ENCODE peak calls at places on chromosomes 5 and 9, in seven cellular contexts. U is neural progenitor cell, T is AG04450, Q is cardiac muscle cell, E is heart left ventricle, Z is GM13977, L is osteocyte. R is an unnamed sample.

GRCh38 chr5:134018154-134018985 is 13.6 kb upstream of the VDAC1 start:
- DNase-seq in U (no peak), T (no peak), Q (peak; percentile 30), E (no peak), Z (no peak), L (no peak), R (no peak)

GRCh38 chr5:175321927-175322532 is 122.0 kb downstream of the DRD1 start:
- DNase-seq in U (peak; percentile 93), T (no peak), Q (peak; percentile 8), E (no peak), Z (peak; percentile 28), L (no peak), R (no peak)

GRCh38 chr5:37111426-37112382 is 137.5 kb downstream of the CPLANE1 start:
- DNase-seq in U (no peak), T (no peak), Q (no peak), E (no peak), Z (peak; percentile 59), L (no peak), R (peak; percentile 75)

GRCh38 chr9:89712285-89712684 is 107.5 kb downstream of the GADD45G start:
- DNase-seq in U (no peak), T (no peak), Q (no peak), E (no peak), Z (no peak), L (no peak), R (no peak)

GRCh38 chr5:101678494-101679193 is 617.4 kb downstream of the SLCO4C1 start:
- DNase-seq in U (peak; percentile 81), T (peak; percentile 26), Q (peak; percentile 60), E (no peak), Z (peak; percentile 5), L (peak; percentile 85), R (peak; percentile 13)

GRCh38 chr9:72022846-72023245 is 37.6 kb downstream of the C9orf57 start:
- DNase-seq in U (no peak), T (peak; percentile 47), Q (peak; percentile 61), E (no peak), Z (no peak), L (no peak), R (no peak)

GRCh38 chr5:177994063-177994462 is 2.0 kb downstream of the PROP1 start:
- DNase-seq in U (no peak), T (no peak), Q (no peak), E (no peak), Z (no peak), L (peak; percentile 80), R (no peak)

GRCh38 chr5:142109356-142110045 is 922 bp downstream of the NDFIP1 start:
- DNase-seq in U (peak; percentile 39), T (no peak), Q (peak; percentile 44), E (no peak), Z (peak; percentile 39), L (no peak), R (peak; percentile 30)

GRCh38 chr9:127162046-127162445 is 39.6 kb upstream of the ANGPTL2 start:
- DNase-seq in U (no peak), T (no peak), Q (no peak), E (no peak), Z (no peak), L (peak; percentile 49), R (no peak)

GRCh38 chr5:10689391-10690081 is 71.5 kb downstream of the DAP start:
- DNase-seq in U (peak; percentile 66), T (no peak), Q (peak; percentile 36), E (no peak), Z (peak; percentile 48), L (no peak), R (peak; percentile 61)

GRCh38 chr9:93659837-93660177 is 83.4 kb downstream of the PHF2 start:
- DNase-seq in U (no peak), T (no peak), Q (no peak), E (no peak), Z (no peak), L (no peak), R (no peak)

GRCh38 chr9:93659044-93659836 is 82.9 kb downstream of the PHF2 start:
- DNase-seq in U (no peak), T (no peak), Q (no peak), E (no peak), Z (no peak), L (no peak), R (no peak)

GRCh38 chr9:93662016-93662638 is 85.7 kb downstream of the PHF2 start:
- DNase-seq in U (no peak), T (no peak), Q (no peak), E (no peak), Z (no peak), L (no peak), R (no peak)

GRCh38 chr9:93661591-93661990 is 85.2 kb downstream of the PHF2 start:
- DNase-seq in U (no peak), T (no peak), Q (no peak), E (no peak), Z (no peak), L (no peak), R (no peak)

DNA sequence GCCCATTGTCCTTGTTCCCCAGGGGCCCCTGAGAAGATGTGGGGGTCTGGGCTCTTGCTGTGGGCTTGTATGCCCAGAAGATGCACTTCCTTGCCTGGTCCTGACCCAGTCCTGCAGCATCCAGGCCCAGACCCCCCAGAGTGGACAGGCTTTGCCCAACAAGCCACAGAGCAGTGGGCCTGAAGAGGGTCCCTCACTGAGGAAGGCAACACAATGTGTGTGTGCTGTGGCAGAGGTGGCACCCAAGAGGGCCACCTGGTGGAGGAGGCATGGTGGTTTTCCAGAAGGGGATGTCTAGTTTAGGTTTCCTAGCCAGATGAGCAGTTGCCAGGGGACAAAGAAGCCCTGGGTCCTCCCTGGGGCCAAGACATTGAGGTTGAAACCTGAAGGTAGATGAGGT is 84.3 kb downstream of the PHF2 start:
- DNase-seq in U (no peak), T (no peak), Q (no peak), E (no peak), Z (no peak), L (no peak), R (no peak)
- TF ChIP-seq CTCF in U (no peak), T (no peak), Q (no peak), E (no peak), Z (no peak), L (no peak), R (no peak)

DNA sequence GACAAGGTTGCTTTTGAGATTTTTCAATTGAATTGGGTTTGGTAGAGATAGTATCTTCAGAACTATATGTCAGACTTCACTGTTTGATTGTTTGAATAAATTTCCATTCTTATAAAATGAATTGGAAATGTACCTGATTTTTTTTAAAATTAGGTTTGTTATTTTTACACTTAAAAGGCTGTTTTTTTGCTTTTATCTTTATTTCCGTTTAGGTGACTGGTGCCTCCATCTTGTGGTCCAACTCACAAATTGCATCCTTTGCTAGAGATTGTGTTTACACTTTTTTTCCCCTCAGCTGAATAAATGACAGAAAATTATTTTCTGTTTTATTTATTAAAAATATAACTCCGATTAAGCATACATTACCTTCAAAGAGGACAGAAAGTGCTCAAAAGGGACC is 15.6 kb downstream of the NDUFAF2 start:
- DNase-seq in U (peak; percentile 34), T (no peak), Q (peak; percentile 42), E (no peak), Z (no peak), L (no peak), R (peak; percentile 21)
- TF ChIP-seq CTCF in U (peak; percentile 67), T (peak; percentile 71), Q (peak; percentile 70), E (peak; percentile 55), Z (peak; percentile 29), L (peak; percentile 65), R (no peak)

GRCh38 chr5:68258531-68258930 is 43.0 kb downstream of the PIK3R1 start:
- DNase-seq in U (no peak), T (no peak), Q (no peak), E (no peak), Z (no peak), L (no peak), R (no peak)

GRCh38 chr5:68259696-68260095 is 44.1 kb downstream of the PIK3R1 start:
- DNase-seq in U (no peak), T (no peak), Q (no peak), E (no peak), Z (no peak), L (no peak), R (no peak)

GRCh38 chr5:68264024-68264956 is 48.7 kb downstream of the PIK3R1 start:
- DNase-seq in U (no peak), T (peak; percentile 46), Q (peak; percentile 86), E (peak; percentile 75), Z (no peak), L (no peak), R (no peak)

GRCh38 chr5:68260455-68260854 is 44.9 kb downstream of the PIK3R1 start:
- DNase-seq in U (no peak), T (no peak), Q (no peak), E (no peak), Z (no peak), L (no peak), R (no peak)

DNA sequence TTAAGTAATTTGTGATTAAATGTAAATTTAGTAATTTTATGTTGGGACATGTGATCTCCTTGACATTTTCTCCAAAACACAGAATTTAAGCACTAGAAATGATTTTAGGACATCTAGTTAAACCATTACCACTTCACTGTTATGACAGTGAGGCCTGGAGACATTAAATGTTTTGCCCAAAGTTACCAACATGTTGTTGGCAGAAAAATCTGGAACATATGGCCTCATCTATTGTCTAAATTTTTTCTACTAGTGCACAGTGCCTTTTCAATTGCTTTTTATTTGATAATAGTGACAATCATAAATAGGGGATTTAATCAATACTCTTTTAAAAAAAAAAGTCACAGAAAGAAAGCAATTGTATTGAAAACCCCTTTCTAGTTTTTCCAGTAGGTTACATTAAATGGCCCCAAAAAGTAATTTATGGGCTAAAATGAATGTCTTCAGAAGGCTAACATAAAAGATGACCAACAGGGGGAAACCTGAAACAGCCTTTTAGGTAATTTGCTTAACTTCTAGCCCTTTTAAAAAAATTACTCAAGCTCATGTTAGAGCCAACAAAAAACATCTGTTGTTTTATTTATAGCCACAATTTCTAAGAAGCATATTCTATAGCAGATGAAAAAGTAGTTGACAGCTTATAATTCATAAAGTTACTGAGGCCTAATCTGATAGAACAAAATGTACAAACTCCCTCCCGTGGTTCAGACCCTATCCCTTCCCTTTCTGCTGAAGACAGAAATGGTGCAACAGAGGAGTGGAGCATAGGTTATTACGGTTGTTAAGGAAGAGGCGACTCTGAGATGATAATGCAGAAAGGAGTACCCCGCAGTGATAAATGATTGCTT is 45.8 kb downstream of the PIK3R1 start:
- DNase-seq in U (no peak), T (no peak), Q (peak; percentile 78), E (no peak), Z (no peak), L (no peak), R (no peak)
- TF ChIP-seq CTCF in U (peak; percentile 17), T (peak; percentile 39), Q (peak; percentile 41), E (peak; percentile 41), Z (peak; percentile 41), L (peak; percentile 15), R (peak; percentile 24)

GRCh38 chr5:13878357-13878756 is 66.1 kb downstream of the DNAH5 start:
- DNase-seq in U (peak; percentile 34), T (no peak), Q (no peak), E (no peak), Z (no peak), L (no peak), R (no peak)
- TF ChIP-seq CTCF in U (peak; percentile 37), T (peak; percentile 5), Q (no peak), E (no peak), Z (no peak), L (no peak), R (no peak)

DNA sequence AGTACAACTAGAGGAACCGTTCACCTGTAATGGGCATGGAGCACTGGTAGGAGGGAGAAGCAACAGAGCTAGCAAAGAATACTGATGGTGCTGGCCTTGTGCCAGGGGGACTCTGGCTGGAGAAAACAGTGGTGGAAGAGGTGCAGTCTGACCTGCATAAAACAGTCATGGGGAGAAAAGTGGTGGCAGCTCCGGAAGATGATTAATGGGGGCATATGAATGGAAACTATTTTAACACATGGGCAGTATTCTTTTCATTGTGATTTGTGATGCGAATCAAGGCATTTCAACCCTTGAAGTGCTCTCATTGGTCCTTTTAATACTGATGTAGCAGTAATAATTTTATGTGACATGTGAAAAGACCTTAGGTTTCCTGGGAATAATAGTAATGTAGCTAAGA is 219.6 kb downstream of the ADAMTS6 start:
- DNase-seq in U (no peak), T (no peak), Q (peak; percentile 57), E (peak; percentile 30), Z (no peak), L (no peak), R (no peak)
- TF ChIP-seq CTCF in U (no peak), T (no peak), Q (no peak), E (no peak), Z (no peak), L (no peak), R (no peak)

R was measured in GM13976.